ENCODE peak calls at places on chromosomes 1 and 21, in nine cellular contexts. A is right lobe of liver; M is neuronal stem cell; E is neural progenitor cell; F is adrenal gland; D is A549; L is right atrium auricular region; Y is epithelial cell of prostate; R is effector memory CD4-positive, alpha-beta T cell. Z is an unnamed sample.

GRCh38 chr1:231628207-231628876 is 1.8 kb downstream of the DISC1 start:
- DNase-seq in Y (no peak), A (no peak), L (no peak), R (no peak), E (no peak), F (no peak), D (no peak), M (no peak), Z (no peak)

GRCh38 chr21:34948157-34948556 is 100.9 kb downstream of the RUNX1 start:
- DNase-seq in F (no peak), M (no peak), R (no peak), E (no peak), Y (no peak), D (no peak), L (no peak), A (no peak), Z (no peak)

GRCh38 chr1:87976316-87976715 is 647.6 kb downstream of the LMO4 start:
- DNase-seq in M (no peak), L (no peak), A (no peak), R (no peak), E (no peak), F (no peak), D (no peak), Y (no peak), Z (no peak)

GRCh38 chr1:216612291-216612690 is 110.9 kb downstream of the ESRRG start:
- DNase-seq in E (no peak), F (no peak), A (no peak), L (no peak), R (no peak), Y (no peak), D (no peak), M (no peak), Z (no peak)

GRCh38 chr21:18275740-18276139 is 31.1 kb downstream of the CHODL start:
- DNase-seq in D (no peak), Y (no peak), M (no peak), F (no peak), R (no peak), L (no peak), A (no peak), E (no peak), Z (no peak)

GRCh38 chr1:17618558-17619247 is 79.2 kb downstream of the ARHGEF10L start:
- DNase-seq in Y (no peak), D (no peak), E (no peak), F (no peak), R (no peak), A (no peak), M (no peak), L (no peak), Z (no peak)

GRCh38 chr1:118158918-118159317 is 26.1 kb downstream of the SPAG17 start:
- DNase-seq in E (no peak), D (no peak), R (no peak), L (no peak), F (no peak), M (no peak), A (no peak), Y (no peak), Z (no peak)

GRCh38 chr1:173860065-173860464 is 7.7 kb downstream of the GAS5 start:
- DNase-seq in E (no peak), D (no peak), F (no peak), M (no peak), R (no peak), L (no peak), Y (no peak), A (no peak), Z (no peak)

GRCh38 chr1:200483491-200484143 is 73.8 kb upstream of the ZNF281 start:
- DNase-seq in M (no peak), F (peak), L (no peak), R (peak), A (no peak), Y (peak), D (peak), E (peak), Z (peak)

GRCh38 chr1:2165636-2166035 is 28.9 kb downstream of the FAAP20 start:
- DNase-seq in L (no peak), E (peak), R (no peak), M (no peak), F (no peak), A (no peak), Y (no peak), D (no peak), Z (no peak)

GRCh38 chr1:25833158-25833557 is 13.4 kb downstream of the MTFR1L start:
- DNase-seq in A (no peak), L (no peak), E (no peak), Y (no peak), D (no peak), R (no peak), M (no peak), F (no peak), Z (no peak)

GRCh38 chr1:52906135-52906603 is 15.4 kb downstream of the ECHDC2 start:
- DNase-seq in F (no peak), L (no peak), Y (no peak), R (no peak), D (no peak), M (no peak), A (peak), E (no peak), Z (no peak)

GRCh38 chr1:52907068-52907811 is 14.3 kb downstream of the ECHDC2 start:
- DNase-seq in F (no peak), L (no peak), Y (no peak), A (peak), M (no peak), D (no peak), R (no peak), E (no peak), Z (no peak)

GRCh38 chr1:52907812-52908153 is 13.8 kb downstream of the ECHDC2 start:
- DNase-seq in F (no peak), A (no peak), E (no peak), R (no peak), M (no peak), L (no peak), D (no peak), Y (no peak), Z (no peak)

GRCh38 chr1:52904590-52905375 is 16.8 kb downstream of the ECHDC2 start:
- DNase-seq in D (peak), L (no peak), Y (no peak), M (no peak), E (peak), R (no peak), F (no peak), A (no peak), Z (no peak)

DNA sequence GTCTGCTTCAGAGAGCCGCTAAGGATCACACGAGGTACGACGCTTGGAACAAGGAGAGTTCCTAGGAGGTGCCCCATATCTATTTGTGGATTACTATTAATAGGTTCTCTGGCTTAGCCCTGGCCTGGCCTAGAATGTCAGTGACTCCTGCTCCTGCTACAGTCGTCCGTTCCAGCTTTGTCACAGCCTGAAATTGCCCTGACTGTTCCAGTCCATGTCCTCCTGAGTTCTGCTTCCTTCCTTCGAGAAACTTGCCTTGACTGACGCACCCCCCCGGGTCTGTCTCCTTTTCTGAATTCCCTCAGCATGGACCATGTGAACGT is 16.2 kb downstream of the ECHDC2 start:
- DNase-seq in E (no peak), F (no peak), D (no peak), Y (no peak), R (no peak), L (no peak), A (no peak), M (no peak), Z (no peak)
- H3K27ac ChIP-seq in E (no peak), F (no peak), D (no peak), Y (no peak), R (no peak), L (peak), A (peak), M (no peak), Z (no peak)

GRCh38 chr1:207298186-207298585 is 23.3 kb upstream of the CD55 start:
- DNase-seq in D (no peak), R (no peak), E (no peak), F (no peak), M (no peak), A (no peak), L (no peak), Y (no peak), Z (no peak)
- H3K27ac ChIP-seq in D (no peak), R (no peak), E (no peak), F (no peak), M (no peak), A (no peak), L (no peak), Y (peak), Z (no peak)

GRCh38 chr1:23810818-23811420 is 10.4 kb upstream of the GALE start:
- DNase-seq in A (no peak), Y (no peak), R (no peak), L (no peak), E (peak), F (peak), D (no peak), M (peak), Z (no peak)

GRCh38 chr1:23816932-23817331 is 8.3 kb downstream of the HMGCL start:
- DNase-seq in E (no peak), F (no peak), L (no peak), A (no peak), M (no peak), R (no peak), D (no peak), Y (no peak), Z (no peak)

GRCh38 chr1:23814016-23814415 is 11.2 kb downstream of the HMGCL start:
- DNase-seq in R (no peak), F (no peak), L (no peak), Y (no peak), D (no peak), E (no peak), A (no peak), M (no peak), Z (no peak)

GRCh38 chr1:23817633-23818032 is 7.6 kb downstream of the HMGCL start:
- DNase-seq in L (no peak), M (no peak), Y (no peak), A (no peak), R (no peak), E (no peak), F (no peak), D (no peak), Z (no peak)

GRCh38 chr1:23816361-23816760 is 8.9 kb downstream of the HMGCL start:
- DNase-seq in M (no peak), R (no peak), D (no peak), Y (no peak), F (no peak), L (no peak), A (no peak), E (no peak), Z (no peak)
- H3K27ac ChIP-seq in M (no peak), R (no peak), D (no peak), Y (no peak), F (no peak), L (no peak), A (no peak), E (no peak), Z (no peak)

DNA sequence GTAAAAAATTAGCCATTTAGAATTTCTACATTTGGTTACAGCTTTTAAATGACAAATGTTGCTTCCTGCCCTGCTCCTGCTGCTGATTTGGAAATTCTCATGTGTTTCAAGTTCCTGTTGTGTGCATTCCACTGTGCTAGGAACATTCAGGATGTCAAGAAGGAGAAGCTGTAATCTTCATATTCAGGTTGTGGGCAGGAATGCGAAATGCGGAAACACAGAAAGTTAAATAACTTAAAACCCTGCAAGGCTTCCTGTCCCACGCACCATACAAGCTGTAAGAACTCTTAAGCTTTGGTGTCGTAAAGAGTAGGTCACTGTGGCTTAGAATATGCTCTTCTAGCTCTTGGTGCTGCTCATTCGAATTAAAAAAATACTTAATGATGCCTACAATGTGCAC is 52.6 kb downstream of the S100B start:
- DNase-seq in R (no peak), Y (no peak), F (no peak), M (no peak), E (no peak), A (no peak), D (no peak), L (peak), Z (no peak)
- H3K27ac ChIP-seq in R (peak), Y (no peak), F (no peak), M (no peak), E (no peak), A (no peak), D (no peak), L (peak), Z (no peak)